ENCODE peak calls at places on chromosomes 16 and 17, in ten cellular contexts. K is DND-41, W is A549, P is GM23248, Y is HCT116, T is GM23338, X is OCI-LY7, D is fibroblast of lung, I is PC-3, B is K562. C is an unnamed sample.

GRCh38 chr17:43529977-43530302 is 16.2 kb downstream of the ETV4 start:
- DNase-seq in T (no peak), K (no peak), I (no peak), W (no peak), X (no peak), D (no peak), B (no peak), Y (no peak), P (no peak), C (no peak)

GRCh38 chr17:79038545-79039135 is 14.7 kb downstream of the C1QTNF1 start:
- DNase-seq in W (peak; percentile 85), K (no peak), B (no peak), Y (no peak), P (peak; percentile 99), X (no peak), I (peak; percentile 94), T (no peak), D (peak; percentile 95), C (no peak)

GRCh38 chr16:31128711-31129567 is 6.6 kb downstream of the PRSS8 start:
- DNase-seq in T (no peak), W (no peak), B (peak; percentile 84), D (no peak), Y (no peak), P (no peak), X (no peak), I (peak; percentile 46), K (no peak), C (no peak)

GRCh38 chr17:6913608-6914443 is 82.0 kb upstream of the ALOX12 start:
- DNase-seq in D (peak; percentile 59), P (peak; percentile 74), K (peak; percentile 77), I (peak; percentile 8), T (peak; percentile 78), B (peak; percentile 70), X (peak; percentile 67), Y (no peak), W (peak; percentile 57), C (peak; percentile 88)

GRCh38 chr17:66300956-66301355 is 1.5 kb upstream of the PRKCA start:
- DNase-seq in B (no peak), Y (no peak), P (peak; percentile 20), K (no peak), I (no peak), X (no peak), T (no peak), D (no peak), W (no peak), C (no peak)

GRCh38 chr16:82584553-82585152 is 42.1 kb upstream of the CDH13 start:
- DNase-seq in K (no peak), T (no peak), I (no peak), Y (no peak), D (no peak), P (peak; percentile 30), X (no peak), W (no peak), B (no peak), C (no peak)

GRCh38 chr16:66320774-66321173 is 45.7 kb upstream of the CDH5 start:
- DNase-seq in I (no peak), T (no peak), B (no peak), Y (no peak), D (no peak), W (no peak), P (no peak), K (no peak), X (no peak), C (no peak)

GRCh38 chr16:65757064-65757463 is 609.4 kb upstream of the CDH5 start:
- DNase-seq in B (no peak), P (no peak), I (no peak), K (no peak), X (no peak), D (no peak), W (no peak), T (no peak), Y (no peak), C (no peak)

GRCh38 chr16:4494746-4495490 is 18.7 kb downstream of the HMOX2 start:
- DNase-seq in I (peak; percentile 58), B (no peak), P (peak; percentile 83), D (peak; percentile 72), X (no peak), T (no peak), Y (peak; percentile 81), K (no peak), W (peak; percentile 62), C (no peak)

GRCh38 chr17:7173687-7174602 is 5.2 kb downstream of the ASGR1 start:
- DNase-seq in K (no peak), B (no peak), Y (no peak), I (no peak), T (peak; percentile 96), X (no peak), W (no peak), P (peak; percentile 51), D (no peak), C (no peak)

GRCh38 chr17:55286681-55287589 is 22.2 kb downstream of the HLF start:
- DNase-seq in W (peak; percentile 80), D (peak; percentile 25), X (no peak), Y (peak; percentile 54), P (peak; percentile 30), K (no peak), I (peak; percentile 17), B (no peak), T (no peak), C (no peak)

GRCh38 chr16:69563605-69564580 is 1.9 kb upstream of the NFAT5 start:
- DNase-seq in T (peak; percentile 83), X (peak; percentile 71), B (peak; percentile 20), K (no peak), I (peak; percentile 15), Y (no peak), W (peak; percentile 46), P (peak; percentile 40), D (peak; percentile 17), C (peak; percentile 87)

GRCh38 chr16:69564845-69565610 is 738 bp upstream of the NFAT5 start:
- DNase-seq in D (peak; percentile 32), B (no peak), X (peak; percentile 18), T (peak; percentile 12), W (no peak), Y (no peak), P (peak; percentile 47), K (no peak), I (no peak), C (peak; percentile 59)

GRCh38 chr16:69566437-69567030 is 768 bp downstream of the NFAT5 start:
- DNase-seq in I (peak; percentile 40), W (peak; percentile 79), P (peak; percentile 88), B (peak; percentile 75), Y (no peak), X (peak; percentile 64), T (peak; percentile 57), D (peak; percentile 71), K (peak; percentile 31), C (peak; percentile 70)

GRCh38 chr16:69567031-69567680 is 1.4 kb downstream of the NFAT5 start:
- DNase-seq in B (peak; percentile 27), D (no peak), X (peak; percentile 54), Y (no peak), K (peak; percentile 12), T (no peak), I (peak; percentile 65), P (peak; percentile 58), W (no peak), C (peak; percentile 67)

DNA sequence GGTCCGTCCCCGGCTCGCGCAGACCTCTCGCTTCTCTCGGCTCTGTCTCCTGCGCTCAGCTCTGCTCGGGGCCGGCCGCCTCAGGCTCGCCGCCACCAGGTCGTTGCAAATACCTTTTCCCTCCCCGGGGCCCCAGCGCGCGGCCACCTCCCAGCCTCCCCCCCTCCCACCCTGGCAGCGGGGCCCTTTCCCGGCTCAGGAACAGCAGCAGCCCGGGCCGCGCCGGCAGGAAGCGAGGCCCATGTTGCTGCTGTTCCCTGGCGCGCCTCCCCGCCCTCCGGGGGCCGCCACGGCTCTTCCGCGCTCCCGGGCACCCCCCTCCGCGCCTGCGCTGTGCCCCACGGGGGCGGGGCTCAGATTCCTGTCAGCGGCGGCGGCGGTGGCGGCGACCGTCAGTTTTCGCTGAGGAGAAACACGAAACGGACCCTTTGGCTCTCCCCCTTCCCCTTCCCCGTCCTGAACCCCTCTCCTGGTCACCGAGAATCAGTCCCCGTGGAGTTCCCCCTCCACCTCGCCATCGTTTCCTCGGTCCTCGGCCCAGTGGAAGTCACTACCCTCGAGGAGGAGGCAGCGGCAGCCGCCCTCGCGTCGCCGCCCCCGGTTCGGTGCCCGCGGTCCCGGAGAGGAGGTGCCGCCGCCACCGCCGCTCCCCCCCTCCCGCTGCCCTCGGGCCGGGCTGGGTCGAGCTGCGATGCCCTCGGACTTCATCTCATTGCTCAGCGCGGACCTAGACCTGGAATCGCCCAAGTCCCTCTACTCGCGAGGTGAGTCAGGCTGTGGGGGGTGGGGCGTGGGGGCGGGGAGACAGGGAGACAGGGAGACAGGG is at the start of gene NFAT5:
- DNase-seq in P (peak; percentile 89), B (peak; percentile 92), D (peak; percentile 81), T (peak; percentile 93), K (peak; percentile 91), Y (peak; percentile 42), I (peak; percentile 82), W (peak; percentile 87), X (peak; percentile 88), C (peak; percentile 93)
- H3K4me2 ChIP-seq in P (peak within 1 kb of the TSS; percentile 97), B (peak within 1 kb of the TSS; percentile 82), D (peak within 1 kb of the TSS; percentile 84), T (peak within 1 kb of the TSS; percentile 94), K (peak within 1 kb of the TSS; percentile 70), Y (peak within 1 kb of the TSS; percentile 95), I (peak within 1 kb of the TSS; percentile 99), W (peak within 1 kb of the TSS; percentile 92), X (peak within 1 kb of the TSS; percentile 95), C (peak within 1 kb of the TSS; percentile 100)

GRCh38 chr17:75486951-75487350 is 28.4 kb downstream of the CASKIN2 start:
- DNase-seq in Y (no peak), D (no peak), B (no peak), X (no peak), K (no peak), W (no peak), T (no peak), I (no peak), P (no peak), C (no peak)
- H3K4me3 ChIP-seq in Y (no peak overlapping the region), D (no peak overlapping the region), B (no peak overlapping the region), X (no peak overlapping the region), K (peak overlapping the region; percentile 42), W (no peak overlapping the region), T (no peak overlapping the region), I (no peak overlapping the region), P (no peak overlapping the region), C (no peak overlapping the region)

GRCh38 chr17:3691539-3692166 is 4.3 kb downstream of the P2RX5 start:
- DNase-seq in B (peak; percentile 32), D (no peak), W (no peak), K (no peak), T (peak; percentile 66), I (no peak), X (peak; percentile 59), Y (no peak), P (no peak), C (peak; percentile 62)
- H3K4me2 ChIP-seq in B (no peak overlapping the region), D (no peak overlapping the region), W (no peak overlapping the region), K (no peak overlapping the region), T (no peak overlapping the region), I (no peak overlapping the region), X (peak overlapping the region; percentile 15), Y (no peak overlapping the region), P (no peak overlapping the region), C (no peak overlapping the region)

DNA sequence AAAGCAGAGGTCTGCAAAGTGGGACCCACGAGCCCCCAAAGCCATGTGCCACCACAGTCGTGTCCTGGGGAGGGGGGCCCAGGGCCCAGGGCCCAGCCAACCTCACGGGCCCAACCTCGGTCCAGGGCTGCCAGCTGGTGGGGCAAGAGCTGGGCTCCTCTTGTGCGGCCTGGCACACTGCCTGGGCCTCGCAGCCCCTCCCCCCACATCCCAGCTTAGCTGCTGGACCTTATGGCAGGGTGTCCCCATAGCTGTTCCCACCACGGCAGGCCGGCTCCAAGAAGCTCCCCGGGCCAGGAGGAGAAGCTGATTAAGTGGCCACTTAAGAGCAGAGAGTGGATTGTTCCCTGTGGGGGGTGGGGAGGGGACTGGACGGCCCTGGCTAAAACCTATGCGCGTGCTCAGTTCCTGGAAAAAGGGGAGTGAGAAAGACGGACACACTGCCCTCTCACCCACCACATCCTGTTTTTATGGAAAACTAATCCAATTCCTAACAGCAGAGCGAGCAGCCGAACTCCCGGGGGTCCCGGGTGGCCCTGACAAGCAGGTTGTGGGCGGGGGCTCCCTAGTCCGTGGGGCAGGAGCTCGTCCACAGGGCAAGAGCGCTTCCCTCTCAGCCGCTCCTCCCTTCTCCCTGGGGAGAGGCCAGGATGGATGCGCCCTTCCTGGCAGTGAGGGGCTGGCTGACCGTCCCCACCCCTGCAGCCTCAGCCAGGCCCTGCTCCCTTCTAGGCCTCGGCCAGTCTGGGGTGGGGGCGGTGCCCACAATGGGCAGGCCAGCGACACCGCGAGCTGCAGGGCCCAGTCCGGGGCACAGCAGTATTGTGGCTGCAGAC is 16.8 kb downstream of the PIEZO1 start:
- DNase-seq in T (no peak), B (peak; percentile 68), X (no peak), I (no peak), Y (no peak), K (no peak), W (no peak), P (peak; percentile 49), D (peak; percentile 87), C (no peak)
- H3K4me3 ChIP-seq in T (no peak overlapping the region), B (no peak overlapping the region), X (no peak overlapping the region), I (no peak overlapping the region), Y (no peak overlapping the region), K (no peak overlapping the region), W (no peak overlapping the region), P (no peak overlapping the region), D (no peak overlapping the region), C (no peak overlapping the region)

C was measured in Karpas-422.